ENCODE peak calls at places on chromosome 3, in nine cellular contexts. M, F, B, P, L, K, U, I and Y are unnamed samples.

GRCh38 chr3:138023754-138024153 is 13.8 kb downstream of the CLDN18 start:
- DNase-seq in M (no peak), F (no peak), B (no peak), P (no peak), L (no peak), K (no peak), U (no peak), I (no peak), Y (no peak)

GRCh38 chr3:4839278-4839677 is 140.0 kb upstream of the BHLHE40 start:
- DNase-seq in M (no peak), F (no peak), B (peak; percentile 23), P (no peak), L (no peak), K (no peak), U (no peak), I (no peak), Y (no peak)

GRCh38 chr3:134640872-134641470 is 9.9 kb downstream of the KY start:
- DNase-seq in M (no peak), F (peak; percentile 63), B (peak; percentile 22), P (no peak), L (no peak), K (peak; percentile 50), U (no peak), I (no peak), Y (peak; percentile 39)

GRCh38 chr3:145849115-145849514 is 311.9 kb downstream of the PLOD2 start:
- DNase-seq in M (no peak), F (no peak), B (no peak), P (no peak), L (no peak), K (no peak), U (no peak), I (no peak), Y (no peak)

GRCh38 chr3:93988764-93989163 is 8.8 kb downstream of the ARL13B start:
- DNase-seq in M (no peak), F (no peak), B (no peak), P (no peak), L (no peak), K (no peak), U (no peak), I (no peak), Y (no peak)

GRCh38 chr3:87287025-87287424 is 10.6 kb upstream of the POU1F1 start:
- DNase-seq in M (no peak), F (no peak), B (peak; percentile 92), P (no peak), L (no peak), K (no peak), U (no peak), I (no peak), Y (peak; percentile 59)

GRCh38 chr3:172586447-172586846 is 63.2 kb upstream of the TNFSF10 start:
- DNase-seq in M (no peak), F (no peak), B (no peak), P (no peak), L (no peak), K (no peak), U (no peak), I (no peak), Y (no peak)

GRCh38 chr3:35645189-35645588 is 5.9 kb downstream of the ARPP21 start:
- DNase-seq in M (no peak), F (no peak), B (no peak), P (no peak), L (no peak), K (no peak), U (no peak), I (no peak), Y (no peak)

GRCh38 chr3:64188810-64189560 is 36.3 kb downstream of the PRICKLE2 start:
- DNase-seq in M (no peak), F (peak; percentile 83), B (peak; percentile 65), P (no peak), L (no peak), K (peak; percentile 8), U (no peak), I (no peak), Y (peak; percentile 93)

GRCh38 chr3:64187065-64187959 is 38.0 kb downstream of the PRICKLE2 start:
- DNase-seq in M (peak; percentile 52), F (peak; percentile 87), B (peak; percentile 74), P (no peak), L (no peak), K (peak; percentile 14), U (peak; percentile 81), I (peak; percentile 75), Y (peak; percentile 98)

GRCh38 chr3:64186667-64187064 is 38.6 kb downstream of the PRICKLE2 start:
- DNase-seq in M (no peak), F (no peak), B (no peak), P (no peak), L (no peak), K (no peak), U (no peak), I (no peak), Y (no peak)

GRCh38 chr3:64191822-64192221 is 33.4 kb downstream of the PRICKLE2 start:
- DNase-seq in M (no peak), F (no peak), B (no peak), P (no peak), L (no peak), K (no peak), U (no peak), I (no peak), Y (no peak)

DNA sequence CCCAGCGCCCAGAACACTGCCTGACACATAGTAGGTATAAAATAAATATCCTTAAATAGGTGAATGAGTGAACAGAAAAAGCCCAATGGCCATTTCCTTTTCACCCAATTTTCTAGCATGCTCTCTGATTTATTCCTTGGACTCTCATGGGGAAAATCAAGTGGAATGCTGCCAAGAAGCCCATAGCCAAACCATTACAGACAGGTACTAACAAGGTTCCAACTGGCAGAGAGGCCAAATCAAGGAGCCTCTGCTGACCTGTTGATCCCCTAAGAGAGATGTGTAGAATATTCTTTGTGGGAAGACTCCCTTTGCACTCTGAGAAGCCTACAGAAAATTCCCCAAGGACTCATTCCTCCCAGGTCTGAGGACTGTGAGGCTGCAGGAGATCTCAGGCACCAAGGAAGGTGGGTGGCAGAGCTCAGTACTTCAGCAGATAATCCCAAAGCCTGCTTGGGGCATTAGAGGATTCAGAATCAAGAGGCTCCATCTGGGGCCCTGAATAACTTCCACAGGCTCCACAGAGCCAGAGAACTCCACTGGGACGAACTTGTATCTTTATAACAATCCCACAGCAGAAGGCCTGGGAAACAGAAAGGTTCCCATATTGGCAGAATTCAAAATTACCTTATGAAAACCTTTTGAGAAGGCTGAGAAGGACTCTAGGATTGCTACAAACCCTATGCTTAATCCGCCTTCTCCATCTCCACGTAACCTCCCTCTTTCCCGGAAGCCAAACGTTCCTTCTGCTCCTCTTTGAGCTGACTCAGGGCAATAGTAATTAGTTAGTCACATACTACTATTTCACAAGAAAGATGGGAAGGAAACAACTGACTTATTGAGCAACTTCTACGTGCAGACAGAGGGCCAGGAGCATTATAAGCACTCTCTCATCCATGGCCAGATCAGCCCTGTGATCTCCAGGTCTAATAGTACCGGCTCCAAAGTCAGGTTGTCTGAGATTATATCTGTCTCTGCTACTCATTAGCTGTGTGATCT is 34.5 kb downstream of the PRICKLE2 start:
- DNase-seq in M (no peak), F (peak; percentile 58), B (peak; percentile 44), P (no peak), L (no peak), K (no peak), U (no peak), I (no peak), Y (peak; percentile 90)
- H3K27ac ChIP-seq in M (no peak overlapping the region), F (peak overlapping the region; percentile 94), B (peak overlapping the region; percentile 16), P (no peak overlapping the region), L (no peak overlapping the region), K (no peak overlapping the region), U (no peak overlapping the region), I (no peak overlapping the region), Y (peak overlapping the region; percentile 99)

DNA sequence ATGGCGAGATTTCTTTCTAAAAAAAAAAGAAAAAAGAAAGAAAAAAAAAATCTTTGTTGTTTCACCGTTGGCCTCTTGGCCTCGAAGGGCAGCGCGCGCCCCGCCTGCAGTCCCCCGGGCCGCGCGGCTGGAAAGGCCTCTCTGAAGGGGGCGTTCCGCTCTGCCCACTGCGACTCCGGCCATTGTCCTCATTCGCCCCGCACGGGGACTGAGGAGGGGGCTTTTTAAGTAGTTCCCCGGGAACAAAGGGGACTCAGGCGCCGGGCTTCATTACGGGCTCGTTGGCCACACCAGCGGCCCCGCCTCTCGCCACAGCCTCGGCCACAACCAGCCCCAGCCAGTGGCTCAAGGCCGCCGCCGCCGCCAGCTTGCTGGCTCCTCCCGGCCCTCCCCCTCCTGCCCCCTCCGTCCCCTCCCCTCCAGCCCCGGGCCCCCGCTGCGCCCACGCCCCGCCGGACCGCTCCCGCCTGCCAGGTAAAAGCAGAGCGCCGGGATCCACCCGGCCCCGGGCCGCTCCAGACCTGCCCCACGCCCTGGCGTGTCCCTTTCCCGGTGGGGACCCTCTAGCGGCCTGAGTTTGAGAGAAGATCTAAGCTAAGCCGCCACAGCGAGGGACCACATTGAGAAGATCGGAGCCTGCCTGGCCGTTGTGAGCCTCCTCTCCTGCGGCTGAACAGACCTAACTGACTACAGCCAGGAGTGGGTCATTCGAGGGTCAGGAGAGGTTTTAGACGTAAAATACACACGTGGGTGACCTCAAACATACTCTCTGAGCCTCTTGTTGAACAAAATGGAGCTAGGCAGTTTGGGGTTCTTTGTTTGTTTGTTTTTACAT is 54.1 kb downstream of the CPN2 start:
- DNase-seq in M (no peak), F (peak; percentile 81), B (no peak), P (no peak), L (no peak), K (no peak), U (peak; percentile 90), I (no peak), Y (no peak)
- H3K4me3 ChIP-seq in M (peak overlapping the region; percentile 52), F (peak overlapping the region; percentile 6), B (peak overlapping the region; percentile 34), P (no peak overlapping the region), L (no peak overlapping the region), K (no peak overlapping the region), U (peak overlapping the region; percentile 43), I (peak overlapping the region; percentile 57), Y (peak overlapping the region; percentile 47)

GRCh38 chr3:100760377-100760776 is 51.1 kb downstream of the TFG start:
- DNase-seq in M (no peak), F (no peak), B (no peak), P (no peak), L (peak; percentile 51), K (no peak), U (no peak), I (no peak), Y (no peak)

GRCh38 chr3:100759162-100759561 is 49.9 kb downstream of the TFG start:
- DNase-seq in M (no peak), F (no peak), B (no peak), P (no peak), L (no peak), K (no peak), U (no peak), I (no peak), Y (no peak)

GRCh38 chr3:100761951-100762350 is 52.7 kb downstream of the TFG start:
- DNase-seq in M (no peak), F (no peak), B (no peak), P (no peak), L (no peak), K (no peak), U (no peak), I (no peak), Y (no peak)

GRCh38 chr3:100765437-100765975 is 56.2 kb downstream of the TFG start:
- DNase-seq in M (no peak), F (no peak), B (no peak), P (no peak), L (no peak), K (no peak), U (no peak), I (no peak), Y (no peak)

GRCh38 chr3:100761211-100761921 is 52.1 kb downstream of the TFG start:
- DNase-seq in M (no peak), F (peak; percentile 34), B (peak; percentile 50), P (peak; percentile 28), L (peak; percentile 69), K (no peak), U (no peak), I (no peak), Y (no peak)
- TF ChIP-seq CTCF in M (no peak), F (peak; percentile 5), B (peak; percentile 59), P (no peak), L (peak; percentile 62), K (no peak), U (no peak), I (peak; percentile 27), Y (peak; percentile 53)

GRCh38 chr3:129723558-129724324 is 117.3 kb upstream of the PLXND1 start:
- DNase-seq in M (no peak), F (peak; percentile 40), B (no peak), P (no peak), L (no peak), K (peak; percentile 28), U (no peak), I (peak; percentile 23), Y (peak; percentile 83)
- H3K27ac ChIP-seq in M (no peak overlapping the region), F (peak overlapping the region; percentile 29), B (no peak overlapping the region), P (no peak overlapping the region), L (no peak overlapping the region), K (peak overlapping the region; percentile 41), U (no peak overlapping the region), I (peak overlapping the region; percentile 81), Y (peak overlapping the region; percentile 44)